ENCODE peak calls at places on chromosomes 13 and 19, in ten cellular contexts. Y, E, A, N, U, F, B, W, C and G are unnamed samples.

GRCh38 chr19:47691782-47692181 is 21.4 kb upstream of the EHD2 start:
- DNase-seq in Y (no peak), E (no peak), A (no peak), N (no peak), U (no peak), F (no peak), B (no peak), W (no peak), C (no peak), G (no peak)

GRCh38 chr19:14385492-14385891 is 4.2 kb downstream of the ADGRE5 start:
- DNase-seq in Y (no peak), E (no peak), A (no peak), N (no peak), U (no peak), F (no peak), B (no peak), W (no peak), C (no peak), G (no peak)

GRCh38 chr13:43786766-43787517 is at the start of gene ENOX1:
- DNase-seq in Y (peak; percentile 47), E (peak; percentile 70), A (peak; percentile 91), N (peak; percentile 90), U (peak; percentile 78), F (peak; percentile 82), B (no peak), W (peak; percentile 90), C (peak; percentile 78), G (peak; percentile 29)

GRCh38 chr19:35249848-35250711 is 1.3 kb downstream of the LSR start:
- DNase-seq in Y (no peak), E (no peak), A (no peak), N (no peak), U (no peak), F (no peak), B (no peak), W (no peak), C (no peak), G (no peak)

GRCh38 chr19:49272204-49272603 is 52.8 kb downstream of the SLC6A16 start:
- DNase-seq in Y (peak; percentile 81), E (no peak), A (peak; percentile 22), N (no peak), U (no peak), F (peak; percentile 46), B (no peak), W (no peak), C (no peak), G (no peak)

GRCh38 chr19:57239982-57240310 is 486 bp upstream of the ZNF805 start:
- DNase-seq in Y (no peak), E (no peak), A (no peak), N (no peak), U (no peak), F (no peak), B (no peak), W (no peak), C (no peak), G (no peak)

GRCh38 chr13:110300090-110300815 is 6.7 kb downstream of the COL4A1 start:
- DNase-seq in Y (no peak), E (no peak), A (no peak), N (no peak), U (no peak), F (no peak), B (no peak), W (no peak), C (no peak), G (no peak)

GRCh38 chr13:37149380-37149779 is 43.9 kb upstream of the CSNK1A1L start:
- DNase-seq in Y (no peak), E (no peak), A (no peak), N (no peak), U (no peak), F (no peak), B (no peak), W (no peak), C (no peak), G (no peak)

GRCh38 chr13:98333481-98333880 is 156.4 kb upstream of the RNF113B start:
- DNase-seq in Y (no peak), E (no peak), A (no peak), N (no peak), U (no peak), F (no peak), B (no peak), W (no peak), C (no peak), G (no peak)

GRCh38 chr13:71661921-71662320 is 205.1 kb downstream of the DACH1 start:
- DNase-seq in Y (peak; percentile 52), E (no peak), A (no peak), N (no peak), U (no peak), F (no peak), B (no peak), W (no peak), C (no peak), G (no peak)

GRCh38 chr19:5339950-5340636 is 519 bp downstream of the PTPRS start:
- DNase-seq in Y (peak; percentile 30), E (peak; percentile 61), A (peak; percentile 49), N (no peak), U (no peak), F (peak; percentile 25), B (no peak), W (no peak), C (peak; percentile 36), G (no peak)

GRCh38 chr13:40228486-40228885 is 438.0 kb downstream of the FOXO1 start:
- DNase-seq in Y (no peak), E (no peak), A (peak; percentile 11), N (no peak), U (no peak), F (no peak), B (no peak), W (no peak), C (no peak), G (no peak)

GRCh38 chr13:43608400-43609137 is 178.2 kb downstream of the ENOX1 start:
- DNase-seq in Y (no peak), E (no peak), A (no peak), N (no peak), U (no peak), F (no peak), B (no peak), W (no peak), C (no peak), G (no peak)

GRCh38 chr19:36488816-36489138 is 584 bp downstream of the ZNF566 start:
- DNase-seq in Y (peak; percentile 12), E (peak; percentile 23), A (peak; percentile 33), N (peak; percentile 42), U (no peak), F (peak; percentile 18), B (peak; percentile 26), W (peak; percentile 15), C (peak; percentile 28), G (no peak)

GRCh38 chr13:107170270-107170931 is 602.5 kb upstream of the ARGLU1 start:
- DNase-seq in Y (no peak), E (no peak), A (no peak), N (no peak), U (no peak), F (no peak), B (no peak), W (no peak), C (no peak), G (no peak)

GRCh38 chr13:101474419-101474957 is 22.0 kb downstream of the ITGBL1 start:
- DNase-seq in Y (peak; percentile 37), E (no peak), A (peak; percentile 60), N (no peak), U (no peak), F (peak; percentile 92), B (no peak), W (peak; percentile 65), C (no peak), G (peak; percentile 44)

GRCh38 chr13:99059498-99060070 is 81.7 kb upstream of the DOCK9 start:
- DNase-seq in Y (no peak), E (no peak), A (no peak), N (no peak), U (no peak), F (peak; percentile 10), B (no peak), W (no peak), C (no peak), G (no peak)

GRCh38 chr13:111383591-111384440 is 63.4 kb downstream of the TEX29 start:
- DNase-seq in Y (no peak), E (no peak), A (no peak), N (no peak), U (no peak), F (no peak), B (no peak), W (no peak), C (no peak), G (peak; percentile 14)

GRCh38 chr19:43763473-43763939 is 8.7 kb upstream of the SMG9 start:
- DNase-seq in Y (no peak), E (no peak), A (no peak), N (no peak), U (no peak), F (peak; percentile 41), B (no peak), W (no peak), C (no peak), G (no peak)

GRCh38 chr19:21314676-21315075 is 14.5 kb downstream of the ZNF708 start:
- DNase-seq in Y (no peak), E (no peak), A (no peak), N (no peak), U (no peak), F (peak; percentile 4), B (no peak), W (no peak), C (no peak), G (no peak)

GRCh38 chr19:35848919-35849505 is 3.3 kb downstream of the NPHS1 start:
- DNase-seq in Y (no peak), E (no peak), A (no peak), N (no peak), U (no peak), F (no peak), B (no peak), W (no peak), C (no peak), G (no peak)

GRCh38 chr13:42109957-42110356 is 61.5 kb downstream of the DGKH start:
- DNase-seq in Y (no peak), E (no peak), A (no peak), N (no peak), U (no peak), F (no peak), B (no peak), W (no peak), C (no peak), G (no peak)

GRCh38 chr13:35695411-35695810 is 218.9 kb upstream of the MAB21L1 start:
- DNase-seq in Y (no peak), E (no peak), A (no peak), N (no peak), U (no peak), F (no peak), B (no peak), W (no peak), C (no peak), G (peak; percentile 10)

GRCh38 chr19:5436101-5436947 is 18.9 kb upstream of the ZNRF4 start:
- DNase-seq in Y (peak; percentile 32), E (peak; percentile 99), A (peak; percentile 88), N (peak; percentile 90), U (no peak), F (peak; percentile 71), B (no peak), W (peak; percentile 12), C (no peak), G (no peak)